ENCODE peak calls at places on chromosomes 6 and 20, in six cellular contexts. M, L, V, F, T and I are unnamed samples.
A peak's percentile ranks its signal among the peaks of the same experiment; 100 is the strongest.

GRCh38 chr6:105993769-105994521 is 92.2 kb upstream of the PRDM1 start:
- DNase-seq in V (no peak), T (peak; percentile 67), L (peak; percentile 41), M (no peak), F (no peak), I (peak; percentile 88)

GRCh38 chr6:170290306-170291128 is at the start of gene DLL1:
- DNase-seq in F (peak; percentile 57), L (peak; percentile 74), M (no peak), V (no peak), T (peak; percentile 12), I (peak; percentile 89)

GRCh38 chr20:46458891-46459750 is 52.7 kb upstream of the ELMO2 start:
- DNase-seq in L (peak; percentile 84), M (no peak), T (no peak), V (no peak), F (peak; percentile 68), I (no peak)

GRCh38 chr6:150857062-150857905 is 8.2 kb upstream of the MTHFD1L start:
- DNase-seq in V (no peak), F (no peak), M (no peak), T (no peak), L (no peak), I (no peak)

GRCh38 chr20:63502671-63503172 is 3.8 kb upstream of the EEF1A2 start:
- DNase-seq in M (no peak), T (no peak), L (peak; percentile 92), F (no peak), V (no peak), I (no peak)

GRCh38 chr6:33075568-33076405 is at the start of gene HLA-DPB1:
- DNase-seq in T (no peak), V (no peak), L (peak; percentile 62), F (no peak), M (no peak), I (peak; percentile 78)

GRCh38 chr20:11716239-11716944 is 201.3 kb upstream of the BTBD3 start:
- DNase-seq in V (no peak), M (no peak), T (peak; percentile 41), L (peak; percentile 22), F (no peak), I (no peak)

GRCh38 chr6:119308048-119308570 is 41.5 kb downstream of the MAN1A1 start:
- DNase-seq in V (no peak), T (peak; percentile 17), L (no peak), F (no peak), M (peak; percentile 17), I (no peak)

GRCh38 chr6:25173951-25174474 is 105.2 kb upstream of the CARMIL1 start:
- DNase-seq in T (peak; percentile 2), F (no peak), V (no peak), L (no peak), M (peak; percentile 50), I (no peak)

GRCh38 chr6:25248100-25248499 is 31.1 kb upstream of the CARMIL1 start:
- DNase-seq in V (no peak), M (no peak), L (no peak), T (no peak), F (no peak), I (no peak)

GRCh38 chr6:161917645-161918044 is 643.8 kb upstream of the AGPAT4 start:
- DNase-seq in T (no peak), L (no peak), M (no peak), F (no peak), V (no peak), I (no peak)

GRCh38 chr6:41723936-41724637 is 11.3 kb downstream of the TFEB start:
- DNase-seq in T (peak; percentile 41), M (no peak), V (no peak), F (no peak), L (no peak), I (no peak)

GRCh38 chr20:23303325-23304102 is 47.1 kb upstream of the NXT1 start:
- DNase-seq in M (no peak), F (no peak), V (peak; percentile 20), L (no peak), T (no peak), I (no peak)

GRCh38 chr6:72953901-72954494 is 271.3 kb downstream of the KHDC1L start:
- DNase-seq in T (no peak), L (no peak), M (no peak), V (no peak), F (no peak), I (no peak)

GRCh38 chr6:74549746-74550145 is 656.1 kb downstream of the COL12A1 start:
- DNase-seq in L (no peak), M (no peak), F (no peak), V (no peak), T (no peak), I (no peak)

GRCh38 chr6:12009904-12010634 is 2.0 kb upstream of the HIVEP1 start:
- DNase-seq in F (no peak), T (no peak), M (no peak), V (no peak), L (no peak), I (no peak)

GRCh38 chr6:109894181-109894580 is 83.9 kb upstream of the GPR6 start:
- DNase-seq in V (no peak), F (no peak), T (peak; percentile 90), L (no peak), M (no peak), I (no peak)

GRCh38 chr6:114058435-114058834 is 87.5 kb upstream of the HDAC2 start:
- DNase-seq in V (no peak), L (peak; percentile 57), M (no peak), F (no peak), T (no peak), I (no peak)

GRCh38 chr6:152112503-152113261 is 305.2 kb downstream of the ESR1 start:
- DNase-seq in L (no peak), T (no peak), V (peak; percentile 62), F (peak; percentile 50), M (no peak), I (peak; percentile 84)

GRCh38 chr6:87922947-87923330 is 124.7 kb upstream of the SPACA1 start:
- DNase-seq in L (peak; percentile 9), M (no peak), V (no peak), T (peak; percentile 23), F (no peak), I (peak; percentile 85)

GRCh38 chr6:161136655-161137054 is 137.2 kb downstream of the AGPAT4 start:
- DNase-seq in T (no peak), F (no peak), V (no peak), L (no peak), M (no peak), I (no peak)

GRCh38 chr20:2693286-2693995 is 861 bp downstream of the EBF4 start:
- DNase-seq in M (no peak), F (peak; percentile 38), T (no peak), V (no peak), L (peak; percentile 90), I (no peak)

GRCh38 chr6:34486106-34486740 is 20.3 kb downstream of the PACSIN1 start:
- DNase-seq in L (peak; percentile 9), V (no peak), T (no peak), M (no peak), F (no peak), I (peak; percentile 44)

GRCh38 chr6:80163754-80164187 is 57.3 kb downstream of the BCKDHB start:
- DNase-seq in L (no peak), F (no peak), T (peak; percentile 45), M (peak; percentile 85), V (no peak), I (no peak)

GRCh38 chr6:33771342-33772113 is 17.4 kb downstream of the LEMD2 start:
- DNase-seq in V (no peak), F (peak; percentile 77), L (peak; percentile 92), M (no peak), T (peak; percentile 60), I (peak; percentile 92)

GRCh38 chr20:39661833-39662232 is 699.7 kb downstream of the DHX35 start:
- DNase-seq in V (no peak), F (no peak), L (no peak), M (no peak), T (no peak), I (no peak)

GRCh38 chr20:39660965-39661364 is 698.8 kb downstream of the DHX35 start:
- DNase-seq in V (no peak), F (no peak), M (no peak), T (no peak), L (no peak), I (no peak)

GRCh38 chr20:39659010-39659409 is 696.9 kb downstream of the DHX35 start:
- DNase-seq in M (no peak), L (no peak), V (no peak), T (no peak), F (no peak), I (no peak)

GRCh38 chr20:39660251-39660650 is 698.1 kb downstream of the DHX35 start:
- DNase-seq in T (no peak), L (no peak), F (no peak), V (no peak), M (no peak), I (no peak)
- H3K27ac ChIP-seq in T (no peak overlapping the region), L (peak overlapping the region; percentile 85), F (no peak overlapping the region), V (no peak overlapping the region), M (no peak overlapping the region), I (no peak overlapping the region)

GRCh38 chr6:157865249-157865648 is 42.2 kb downstream of the SNX9 start:
- DNase-seq in M (no peak), T (no peak), L (no peak), F (no peak), V (no peak), I (no peak)
- TF ChIP-seq POLR2AphosphoS5 in M (no peak), T (no peak), L (no peak), F (no peak), V (no peak), I (no peak)

DNA sequence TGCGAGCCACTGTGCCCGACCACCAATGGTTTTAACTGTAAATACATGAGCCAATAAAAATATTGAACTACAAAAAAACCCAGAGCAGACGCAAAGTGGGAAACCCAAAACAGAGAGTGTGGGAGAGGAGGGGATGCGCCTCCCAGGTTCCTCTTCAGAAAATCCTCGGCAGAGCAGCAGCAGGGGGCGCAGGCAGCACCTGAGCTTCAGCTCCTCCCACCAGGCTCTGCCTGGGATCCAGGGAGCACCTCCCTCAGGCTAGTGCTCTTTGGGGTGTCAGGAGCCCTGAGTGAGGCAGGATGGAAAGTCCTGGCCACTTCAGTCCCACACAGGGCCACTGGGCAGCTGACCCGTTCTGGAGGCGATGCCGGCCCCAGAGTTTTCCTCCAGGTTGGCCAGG is 536.9 kb upstream of the CDH4 start:
- DNase-seq in V (no peak), L (peak; percentile 9), T (no peak), M (no peak), F (no peak), I (no peak)
- TF ChIP-seq CTCF in V (no peak), L (no peak), T (no peak), M (peak; percentile 21), F (no peak), I (no peak)

GRCh38 chr6:100342830-100343229 is 121.9 kb downstream of the SIM1 start:
- DNase-seq in V (no peak), M (no peak), F (no peak), L (no peak), T (no peak), I (no peak)
- H3K27ac ChIP-seq in V (no peak overlapping the region), M (no peak overlapping the region), F (no peak overlapping the region), L (peak overlapping the region; percentile 88), T (no peak overlapping the region), I (no peak overlapping the region)

DNA sequence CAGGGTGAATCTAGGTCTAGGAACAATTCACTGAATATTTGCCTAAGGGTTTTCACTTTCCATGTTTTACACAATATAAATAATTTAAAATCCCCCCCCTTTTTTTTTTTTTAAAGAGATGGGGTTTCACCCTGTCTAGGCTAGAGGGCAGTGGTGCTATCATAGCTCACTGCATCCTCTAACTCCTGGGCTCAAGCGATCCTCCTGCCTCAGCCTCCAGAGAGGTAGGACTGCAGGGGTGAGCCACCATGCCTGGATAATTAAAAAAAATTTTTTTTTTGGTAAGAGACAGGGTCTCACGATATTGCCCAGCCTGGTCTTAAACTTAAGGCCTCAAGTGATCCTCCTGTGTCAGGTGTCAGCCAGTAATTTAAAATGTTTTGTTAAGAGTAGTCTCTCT is 17.8 kb downstream of the QKI start:
- DNase-seq in L (no peak), M (no peak), T (no peak), F (no peak), V (no peak), I (no peak)
- TF ChIP-seq POLR2AphosphoS5 in L (no peak), M (no peak), T (no peak), F (no peak), V (no peak), I (no peak)